ENCODE peak calls at places on chromosomes 2 and 18, in ten cellular contexts. H, C, U, L, Q, N, B, X, I and D are unnamed samples.

GRCh38 chr2:197599285-197599965 is 76.0 kb downstream of the RFTN2 start:
- DNase-seq in H (no peak), C (no peak), U (peak; percentile 24), L (no peak), Q (no peak), N (no peak), B (no peak), X (peak; percentile 24), I (no peak), D (no peak)

GRCh38 chr2:141021611-141022010 is 1109.2 kb downstream of the LRP1B start:
- DNase-seq in H (no peak), C (no peak), U (no peak), L (no peak), Q (no peak), N (no peak), B (no peak), X (no peak), I (no peak), D (no peak)

GRCh38 chr2:72130671-72131360 is 16.8 kb downstream of the CYP26B1 start:
- DNase-seq in H (no peak), C (peak; percentile 1), U (no peak), L (no peak), Q (peak; percentile 49), N (no peak), B (no peak), X (no peak), I (no peak), D (no peak)

GRCh38 chr2:148013879-148014278 is 6.7 kb downstream of the ORC4 start:
- DNase-seq in H (no peak), C (no peak), U (no peak), L (no peak), Q (no peak), N (no peak), B (no peak), X (no peak), I (no peak), D (no peak)

GRCh38 chr2:45578056-45578843 is 32.8 kb downstream of the SRBD1 start:
- DNase-seq in H (no peak), C (no peak), U (no peak), L (no peak), Q (no peak), N (no peak), B (no peak), X (no peak), I (no peak), D (no peak)

GRCh38 chr18:58942486-58942885 is 77.8 kb downstream of the ZNF532 start:
- DNase-seq in H (no peak), C (no peak), U (no peak), L (no peak), Q (no peak), N (no peak), B (peak; percentile 38), X (no peak), I (no peak), D (no peak)

GRCh38 chr18:39487932-39488331 is 1922.3 kb upstream of the CELF4 start:
- DNase-seq in H (no peak), C (no peak), U (no peak), L (no peak), Q (no peak), N (no peak), B (no peak), X (no peak), I (no peak), D (no peak)

GRCh38 chr2:147607379-147607778 is 237.4 kb upstream of the ACVR2A start:
- DNase-seq in H (no peak), C (no peak), U (no peak), L (no peak), Q (no peak), N (no peak), B (no peak), X (no peak), I (no peak), D (no peak)

GRCh38 chr2:9697904-9698303 is 67.1 kb upstream of the YWHAQ start:
- DNase-seq in H (no peak), C (no peak), U (no peak), L (no peak), Q (no peak), N (no peak), B (no peak), X (no peak), I (no peak), D (no peak)

GRCh38 chr2:133887676-133888040 is 319.4 kb upstream of the NCKAP5 start:
- DNase-seq in H (no peak), C (no peak), U (no peak), L (no peak), Q (no peak), N (no peak), B (no peak), X (no peak), I (no peak), D (no peak)

GRCh38 chr2:30693821-30694281 is 113.4 kb downstream of the CAPN13 start:
- DNase-seq in H (no peak), C (no peak), U (no peak), L (peak; percentile 35), Q (peak; percentile 27), N (no peak), B (no peak), X (no peak), I (no peak), D (peak; percentile 70)

GRCh38 chr2:290090-290722 is 2.3 kb upstream of the ALKAL2 start:
- DNase-seq in H (peak; percentile 38), C (peak; percentile 81), U (peak; percentile 83), L (peak; percentile 78), Q (peak; percentile 82), N (peak; percentile 44), B (peak; percentile 70), X (peak; percentile 69), I (peak; percentile 86), D (peak; percentile 63)

GRCh38 chr18:28175047-28175929 is 1.6 kb downstream of the CDH2 start:
- DNase-seq in H (no peak), C (no peak), U (no peak), L (peak; percentile 60), Q (no peak), N (no peak), B (peak; percentile 15), X (no peak), I (peak; percentile 26), D (no peak)

GRCh38 chr2:234676109-234676858 is 179.4 kb upstream of the ARL4C start:
- DNase-seq in H (no peak), C (no peak), U (peak; percentile 30), L (no peak), Q (no peak), N (no peak), B (no peak), X (peak; percentile 57), I (no peak), D (no peak)

DNA sequence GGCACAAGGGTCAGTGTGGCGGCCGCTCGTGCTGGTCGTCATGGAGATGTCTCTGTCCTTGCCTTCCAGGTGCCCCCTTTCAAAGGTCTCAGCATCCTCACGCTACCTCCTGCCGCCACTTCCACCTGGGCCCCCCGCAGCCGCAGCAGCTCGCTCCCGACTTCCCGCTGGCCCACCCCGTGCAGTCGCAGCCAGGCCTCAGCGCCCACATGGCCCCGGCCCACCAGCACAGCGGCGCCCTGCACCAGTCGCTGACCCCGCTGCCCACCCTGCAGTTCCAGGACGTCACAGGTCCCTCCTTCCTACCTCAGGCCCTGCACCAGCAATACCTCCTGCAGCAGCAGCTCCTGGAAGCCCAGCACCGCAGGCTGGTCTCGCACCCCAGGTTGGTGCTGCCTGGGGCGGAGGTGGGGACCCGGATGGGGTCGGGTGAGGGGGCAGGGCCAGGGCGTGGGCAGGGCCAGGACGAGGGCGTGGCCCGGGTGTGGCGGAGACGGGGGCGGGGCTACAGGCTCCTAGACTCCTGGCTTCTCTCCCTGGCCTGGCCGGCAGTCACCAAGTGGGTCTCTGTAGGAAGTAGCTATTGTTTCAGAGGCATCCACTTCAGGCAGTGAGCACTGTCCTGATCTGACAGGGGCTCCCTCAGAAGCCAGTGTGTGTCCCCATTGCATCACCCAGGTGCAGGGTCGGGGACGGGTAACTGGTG is 223.7 kb downstream of the LOXHD1 start:
- DNase-seq in H (peak; percentile 6), C (no peak), U (no peak), L (no peak), Q (no peak), N (no peak), B (no peak), X (no peak), I (no peak), D (no peak)
- H3K4me3 ChIP-seq in H (no peak overlapping the region), C (no peak overlapping the region), U (no peak overlapping the region), L (no peak overlapping the region), Q (no peak overlapping the region), N (no peak overlapping the region), B (no peak overlapping the region), X (no peak overlapping the region), I (no peak overlapping the region), D (no peak overlapping the region)

GRCh38 chr2:165902929-165903328 is 50.6 kb downstream of the TTC21B start:
- DNase-seq in H (no peak), C (no peak), U (no peak), L (no peak), Q (no peak), N (no peak), B (no peak), X (no peak), I (no peak), D (no peak)
- TF ChIP-seq CTCF in H (no peak), C (no peak), U (no peak), L (no peak), Q (no peak), N (no peak), B (no peak), X (no peak), I (no peak), D (no peak)

GRCh38 chr2:127840893-127841292 is 17.1 kb downstream of the POLR2D start:
- DNase-seq in H (no peak), C (no peak), U (no peak), L (no peak), Q (no peak), N (no peak), B (no peak), X (no peak), I (no peak), D (no peak)

GRCh38 chr2:127841466-127842178 is 16.3 kb downstream of the POLR2D start:
- DNase-seq in H (no peak), C (no peak), U (no peak), L (no peak), Q (no peak), N (no peak), B (no peak), X (no peak), I (no peak), D (no peak)

GRCh38 chr2:127843677-127844076 is 14.3 kb downstream of the POLR2D start:
- DNase-seq in H (no peak), C (no peak), U (no peak), L (no peak), Q (no peak), N (no peak), B (no peak), X (no peak), I (no peak), D (no peak)

GRCh38 chr2:127847926-127848325 is 10.0 kb downstream of the POLR2D start:
- DNase-seq in H (no peak), C (no peak), U (no peak), L (no peak), Q (no peak), N (no peak), B (no peak), X (no peak), I (no peak), D (no peak)

GRCh38 chr2:127844973-127845372 is 13.0 kb downstream of the POLR2D start:
- DNase-seq in H (no peak), C (no peak), U (no peak), L (no peak), Q (no peak), N (no peak), B (peak; percentile 70), X (no peak), I (no peak), D (no peak)
- TF ChIP-seq POLR2A in H (no peak), C (no peak), U (no peak), L (no peak), Q (no peak), N (no peak), B (no peak), X (no peak), I (no peak), D (no peak)

GRCh38 chr2:54903736-54904554 is 146.3 kb downstream of the RTN4 start:
- DNase-seq in H (no peak), C (peak; percentile 25), U (peak; percentile 43), L (peak; percentile 68), Q (no peak), N (no peak), B (peak; percentile 17), X (peak; percentile 22), I (no peak), D (no peak)
- H3K4me3 ChIP-seq in H (no peak overlapping the region), C (no peak overlapping the region), U (no peak overlapping the region), L (no peak overlapping the region), Q (no peak overlapping the region), N (no peak overlapping the region), B (no peak overlapping the region), X (no peak overlapping the region), I (no peak overlapping the region), D (no peak overlapping the region)